ENCODE peak calls at places on chromosomes 5 and 9, in four cellular contexts. One of them, this sample, is unnamed.

GRCh38 chr9:83432104-83432627 is 106.0 kb downstream of the FRMD3 start:
- DNase-seq in progenitor cell of endocrine pancreas: no peak
- DNase-seq in HL-60: no peak
- DNase-seq in BE2C: peak
- DNase-seq in this sample: no peak

GRCh38 chr9:91302831-91303230 is 58.9 kb downstream of the AUH start:
- DNase-seq in progenitor cell of endocrine pancreas: no peak
- DNase-seq in HL-60: peak
- DNase-seq in BE2C: no peak
- DNase-seq in this sample: no peak

GRCh38 chr9:97535771-97536170 is 34.3 kb downstream of the TMOD1 start:
- DNase-seq in progenitor cell of endocrine pancreas: no peak
- DNase-seq in HL-60: no peak
- DNase-seq in BE2C: no peak
- DNase-seq in this sample: no peak

GRCh38 chr5:138978085-138978484 is 103.0 kb upstream of the LRRTM2 start:
- DNase-seq in progenitor cell of endocrine pancreas: no peak
- DNase-seq in HL-60: no peak
- DNase-seq in BE2C: no peak
- DNase-seq in this sample: no peak

GRCh38 chr5:37631939-37632338 is 207.9 kb downstream of the GDNF start:
- DNase-seq in progenitor cell of endocrine pancreas: no peak
- DNase-seq in HL-60: no peak
- DNase-seq in BE2C: no peak
- DNase-seq in this sample: no peak

GRCh38 chr5:11854926-11855325 is 49.3 kb downstream of the CTNND2 start:
- DNase-seq in progenitor cell of endocrine pancreas: no peak
- DNase-seq in HL-60: no peak
- DNase-seq in BE2C: no peak
- DNase-seq in this sample: no peak

GRCh38 chr5:77367733-77368132 is 124.4 kb downstream of the WDR41 start:
- DNase-seq in progenitor cell of endocrine pancreas: no peak
- DNase-seq in HL-60: no peak
- DNase-seq in BE2C: no peak
- DNase-seq in this sample: no peak

GRCh38 chr9:8259028-8259427 is 459.4 kb upstream of the DMAC1 start:
- DNase-seq in progenitor cell of endocrine pancreas: no peak
- DNase-seq in HL-60: no peak
- DNase-seq in BE2C: no peak
- DNase-seq in this sample: no peak

GRCh38 chr5:143850050-143850713 is 38.2 kb downstream of the HMHB1 start:
- DNase-seq in progenitor cell of endocrine pancreas: no peak
- DNase-seq in HL-60: no peak
- DNase-seq in BE2C: no peak
- DNase-seq in this sample: no peak

GRCh38 chr5:148776780-148777179 is 49.6 kb upstream of the ADRB2 start:
- DNase-seq in progenitor cell of endocrine pancreas: no peak
- DNase-seq in HL-60: peak
- DNase-seq in BE2C: peak
- DNase-seq in this sample: no peak

GRCh38 chr5:173670130-173670591 is 53.7 kb upstream of the BOD1 start:
- DNase-seq in progenitor cell of endocrine pancreas: no peak
- DNase-seq in HL-60: no peak
- DNase-seq in BE2C: no peak
- DNase-seq in this sample: no peak

GRCh38 chr5:14497276-14497675 is 84.3 kb upstream of the OTULINL start:
- DNase-seq in progenitor cell of endocrine pancreas: no peak
- DNase-seq in HL-60: no peak
- DNase-seq in BE2C: no peak
- DNase-seq in this sample: no peak

GRCh38 chr9:16869961-16870605 is 387 bp downstream of the BNC2 start:
- DNase-seq in progenitor cell of endocrine pancreas: peak
- DNase-seq in HL-60: no peak
- DNase-seq in BE2C: peak
- DNase-seq in this sample: peak

GRCh38 chr5:82365744-82366228 is 87.6 kb upstream of the RPS23 start:
- DNase-seq in progenitor cell of endocrine pancreas: no peak
- DNase-seq in HL-60: no peak
- DNase-seq in BE2C: no peak
- DNase-seq in this sample: no peak

GRCh38 chr5:37792976-37793328 is 46.9 kb downstream of the GDNF start:
- DNase-seq in progenitor cell of endocrine pancreas: no peak
- DNase-seq in HL-60: no peak
- DNase-seq in BE2C: peak
- DNase-seq in this sample: no peak

GRCh38 chr9:93451762-93452709 is 551 bp downstream of the FAM120A start:
- DNase-seq in progenitor cell of endocrine pancreas: peak
- DNase-seq in HL-60: peak
- DNase-seq in BE2C: peak
- DNase-seq in this sample: peak

GRCh38 chr9:114184071-114184470 is 28.7 kb downstream of the COL27A1 start:
- DNase-seq in progenitor cell of endocrine pancreas: no peak
- DNase-seq in HL-60: no peak
- DNase-seq in BE2C: peak
- DNase-seq in this sample: no peak

GRCh38 chr5:155883966-155884555 is 442.9 kb upstream of the SGCD start:
- DNase-seq in progenitor cell of endocrine pancreas: no peak
- DNase-seq in HL-60: no peak
- DNase-seq in BE2C: peak
- DNase-seq in this sample: no peak

GRCh38 chr5:135705941-135706340 is 127.2 kb upstream of the CXCL14 start:
- DNase-seq in progenitor cell of endocrine pancreas: no peak
- DNase-seq in HL-60: no peak
- DNase-seq in BE2C: no peak
- DNase-seq in this sample: no peak

GRCh38 chr5:171616002-171616780 is 169.4 kb upstream of the SMIM23 start:
- DNase-seq in progenitor cell of endocrine pancreas: no peak
- DNase-seq in HL-60: no peak
- DNase-seq in BE2C: peak
- DNase-seq in this sample: no peak

GRCh38 chr9:96004384-96004783 is 128.9 kb downstream of the ERCC6L2 start:
- DNase-seq in progenitor cell of endocrine pancreas: no peak
- DNase-seq in HL-60: no peak
- DNase-seq in BE2C: no peak
- DNase-seq in this sample: no peak

GRCh38 chr5:161630948-161631347 is 54.6 kb upstream of the GABRA6 start:
- DNase-seq in progenitor cell of endocrine pancreas: no peak
- DNase-seq in HL-60: no peak
- DNase-seq in BE2C: no peak
- DNase-seq in this sample: no peak

GRCh38 chr5:89690331-89690730 is 719.2 kb downstream of the CETN3 start:
- DNase-seq in progenitor cell of endocrine pancreas: no peak
- DNase-seq in HL-60: no peak
- DNase-seq in BE2C: no peak
- DNase-seq in this sample: no peak

GRCh38 chr9:86703346-86703745 is 244.0 kb downstream of the GAS1 start:
- DNase-seq in progenitor cell of endocrine pancreas: no peak
- DNase-seq in HL-60: no peak
- DNase-seq in BE2C: no peak
- DNase-seq in this sample: no peak

GRCh38 chr5:75734913-75735789 is 17.9 kb upstream of the POC5 start:
- DNase-seq in progenitor cell of endocrine pancreas: no peak
- DNase-seq in HL-60: no peak
- DNase-seq in BE2C: peak
- DNase-seq in this sample: peak

GRCh38 chr5:96788112-96788749 is 19.5 kb downstream of the ERAP1 start:
- DNase-seq in progenitor cell of endocrine pancreas: no peak
- DNase-seq in HL-60: no peak
- DNase-seq in BE2C: no peak
- DNase-seq in this sample: no peak

GRCh38 chr9:72489986-72490385 is 31.4 kb upstream of the TMC1 start:
- DNase-seq in progenitor cell of endocrine pancreas: no peak
- DNase-seq in HL-60: no peak
- DNase-seq in BE2C: no peak
- DNase-seq in this sample: no peak

GRCh38 chr5:56313596-56313995 is 80.5 kb upstream of the ANKRD55 start:
- DNase-seq in progenitor cell of endocrine pancreas: no peak
- DNase-seq in HL-60: no peak
- DNase-seq in BE2C: no peak
- DNase-seq in this sample: no peak

GRCh38 chr5:95799181-95799835 is 23.2 kb downstream of the GLRX start:
- DNase-seq in progenitor cell of endocrine pancreas: no peak
- DNase-seq in HL-60: no peak
- DNase-seq in BE2C: no peak
- DNase-seq in this sample: no peak

GRCh38 chr9:108056805-108057386 is 567.3 kb upstream of the KLF4 start:
- DNase-seq in progenitor cell of endocrine pancreas: no peak
- DNase-seq in HL-60: no peak
- DNase-seq in BE2C: no peak
- DNase-seq in this sample: no peak

GRCh38 chr9:69295872-69296562 is 29.0 kb upstream of the ENTREP1 start:
- DNase-seq in progenitor cell of endocrine pancreas: no peak
- DNase-seq in HL-60: no peak
- DNase-seq in BE2C: no peak
- DNase-seq in this sample: no peak

GRCh38 chr5:59430066-59430702 is 463.3 kb downstream of the PDE4D start:
- DNase-seq in progenitor cell of endocrine pancreas: no peak
- DNase-seq in HL-60: no peak
- DNase-seq in BE2C: no peak
- DNase-seq in this sample: no peak

GRCh38 chr9:125492719-125493118 is 214.3 kb downstream of the MAPKAP1 start:
- DNase-seq in progenitor cell of endocrine pancreas: no peak
- DNase-seq in HL-60: no peak
- DNase-seq in BE2C: no peak
- DNase-seq in this sample: no peak

GRCh38 chr9:33012328-33013068 is 11.1 kb upstream of the APTX start:
- DNase-seq in progenitor cell of endocrine pancreas: no peak
- DNase-seq in HL-60: no peak
- DNase-seq in BE2C: no peak
- DNase-seq in this sample: no peak

DNA sequence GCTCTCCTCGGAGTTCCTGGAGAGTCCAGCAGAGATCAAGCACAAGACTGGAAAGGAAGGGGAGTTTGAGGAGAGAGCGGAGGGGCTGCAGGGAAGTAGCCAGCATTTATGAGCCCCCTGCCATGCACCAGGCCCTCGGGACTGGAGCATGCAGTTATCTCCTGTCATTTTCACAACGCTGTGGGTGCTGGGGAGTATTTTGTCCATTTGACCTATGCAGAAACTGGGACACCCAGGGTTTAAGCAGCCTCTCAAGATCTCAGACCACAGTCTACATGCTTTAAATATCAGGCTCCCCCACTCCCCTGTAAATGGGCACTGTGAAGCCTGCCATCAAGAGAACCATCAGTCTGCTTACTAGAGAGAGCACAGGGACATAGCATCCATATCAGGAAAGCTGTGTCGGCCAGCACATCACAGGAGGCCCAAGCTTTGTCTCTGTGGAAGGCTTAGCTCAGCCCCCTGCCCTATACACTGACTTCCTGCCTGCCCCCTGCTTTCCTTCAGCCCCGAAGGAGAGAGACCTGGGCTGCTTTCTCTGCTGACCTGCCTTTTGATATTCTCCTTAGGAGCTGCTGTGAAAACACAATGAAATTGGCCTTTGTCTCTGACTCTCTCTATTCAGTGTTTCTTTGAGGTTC is 7.3 kb downstream of the FOXI1 start:
- DNase-seq in progenitor cell of endocrine pancreas: no peak
- DNase-seq in HL-60: no peak
- DNase-seq in BE2C: no peak
- DNase-seq in this sample: no peak
- TF ChIP-seq CTCF in progenitor cell of endocrine pancreas: no peak
- TF ChIP-seq CTCF in HL-60: no peak
- TF ChIP-seq CTCF in BE2C: no peak
- TF ChIP-seq CTCF in this sample: no peak

GRCh38 chr5:98085593-98085992 is 687.9 kb upstream of the RGMB start:
- DNase-seq in progenitor cell of endocrine pancreas: no peak
- DNase-seq in HL-60: no peak
- DNase-seq in BE2C: no peak
- DNase-seq in this sample: no peak
- TF ChIP-seq CTCF in progenitor cell of endocrine pancreas: no peak
- TF ChIP-seq CTCF in HL-60: no peak
- TF ChIP-seq CTCF in BE2C: no peak
- TF ChIP-seq CTCF in this sample: no peak

DNA sequence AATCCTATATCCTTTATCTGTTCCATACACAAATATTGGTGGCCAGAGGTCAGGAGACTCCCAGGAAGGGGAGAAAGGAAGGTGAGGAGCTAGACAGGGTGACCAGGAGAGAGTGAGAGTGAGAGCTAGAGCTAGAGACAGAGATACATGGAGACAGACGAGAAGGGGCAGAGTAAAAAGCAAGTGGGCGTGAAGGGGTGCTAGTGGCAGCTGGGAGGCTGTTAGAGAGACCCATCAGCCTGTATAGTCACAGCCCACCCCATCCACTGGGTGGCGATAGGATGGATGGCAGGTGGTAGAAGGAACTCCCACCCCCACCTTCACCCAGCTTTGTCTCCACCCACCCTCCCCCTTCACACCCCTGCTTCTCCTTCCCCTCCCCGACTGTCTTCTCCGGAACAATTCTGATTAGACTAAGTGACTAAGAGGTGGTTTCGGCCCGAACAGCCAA is 32.8 kb downstream of the PCDH1 start:
- DNase-seq in progenitor cell of endocrine pancreas: no peak
- DNase-seq in HL-60: no peak
- DNase-seq in BE2C: peak
- DNase-seq in this sample: no peak
- TF ChIP-seq CTCF in progenitor cell of endocrine pancreas: peak
- TF ChIP-seq CTCF in HL-60: no peak
- TF ChIP-seq CTCF in BE2C: peak
- TF ChIP-seq CTCF in this sample: no peak

DNA sequence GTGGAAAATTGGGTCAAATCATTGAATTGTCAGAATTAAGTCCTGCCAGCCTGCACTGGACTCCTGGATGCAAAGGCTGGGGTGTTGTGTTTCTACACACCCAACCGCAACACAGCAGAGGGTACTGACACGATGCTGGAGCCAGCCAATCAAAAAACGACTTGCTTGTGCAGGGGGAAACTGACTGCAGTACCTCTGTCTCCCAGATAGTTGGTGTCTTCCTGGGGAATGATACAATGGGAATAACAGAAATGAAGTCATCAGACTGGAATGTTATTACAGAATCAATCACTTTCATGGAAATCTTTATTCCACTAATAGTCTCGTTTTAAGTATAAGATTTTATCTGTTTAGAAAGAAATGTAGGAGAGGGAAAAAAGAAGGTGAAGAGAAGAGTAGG is 330.3 kb downstream of the MLLT3 start:
- DNase-seq in progenitor cell of endocrine pancreas: no peak
- DNase-seq in HL-60: no peak
- DNase-seq in BE2C: peak
- DNase-seq in this sample: no peak
- TF ChIP-seq CTCF in progenitor cell of endocrine pancreas: no peak
- TF ChIP-seq CTCF in HL-60: no peak
- TF ChIP-seq CTCF in BE2C: peak
- TF ChIP-seq CTCF in this sample: peak

GRCh38 chr9:113150670-113151591 is at the start of gene SLC31A2:
- DNase-seq in progenitor cell of endocrine pancreas: peak
- DNase-seq in HL-60: peak
- DNase-seq in BE2C: peak
- DNase-seq in this sample: peak
- TF ChIP-seq CTCF in progenitor cell of endocrine pancreas: peak
- TF ChIP-seq CTCF in HL-60: no peak
- TF ChIP-seq CTCF in BE2C: peak
- TF ChIP-seq CTCF in this sample: peak

This sample was measured in neural crest cell.